ENCODE peak calls at places on chromosome 1, in six cellular contexts. R is mesendoderm; P is gastrocnemius medialis; L is skeletal muscle cell; B is CD8-positive, alpha-beta memory T cell; I is AG04449. U is an unnamed sample.

GRCh38 chr1:76289692-76290091 is 215.1 kb downstream of the ST6GALNAC3 start:
- DNase-seq in R (peak), L (no peak), B (no peak), I (no peak), P (no peak), U (no peak)

GRCh38 chr1:44685218-44685617 is 10.7 kb downstream of the ARMH1 start:
- DNase-seq in I (no peak), B (no peak), P (no peak), R (no peak), L (no peak), U (no peak)

GRCh38 chr1:99673285-99673684 is 27.4 kb downstream of the PALMD start:
- DNase-seq in R (no peak), P (no peak), I (no peak), L (no peak), B (no peak), U (no peak)

GRCh38 chr1:224707849-224708725 is 92.0 kb downstream of the CNIH3 start:
- DNase-seq in P (no peak), B (no peak), R (no peak), L (peak), I (peak), U (no peak)

GRCh38 chr1:207818971-207819451 is 67.2 kb downstream of the CD46 start:
- DNase-seq in B (no peak), P (peak), R (peak), L (peak), I (no peak), U (no peak)

GRCh38 chr1:3027611-3028371 is 6.5 kb downstream of the ACTRT2 start:
- DNase-seq in R (no peak), B (no peak), L (no peak), I (no peak), P (no peak), U (peak)

GRCh38 chr1:5099558-5099957 is 445.1 kb downstream of the AJAP1 start:
- DNase-seq in I (no peak), L (no peak), P (no peak), R (peak), B (no peak), U (no peak)

GRCh38 chr1:23522244-23523013 is 8.6 kb downstream of the E2F2 start:
- DNase-seq in R (no peak), B (no peak), L (no peak), I (no peak), P (no peak), U (no peak)

GRCh38 chr1:228005511-228006033 is 1.2 kb upstream of the WNT3A start:
- DNase-seq in L (no peak), P (no peak), R (peak), I (no peak), B (no peak), U (peak)

GRCh38 chr1:39363267-39363666 is 128.2 kb upstream of the BMP8A start:
- DNase-seq in B (no peak), P (no peak), R (no peak), I (no peak), L (no peak), U (no peak)

GRCh38 chr1:217524787-217525520 is 105.9 kb downstream of the GPATCH2 start:
- DNase-seq in B (no peak), I (no peak), P (no peak), R (no peak), L (no peak), U (no peak)
- H3K4me3 ChIP-seq in B (no peak), I (no peak), P (no peak), R (no peak), L (no peak), U (no peak)

GRCh38 chr1:31615414-31615813 is 2.1 kb upstream of the HCRTR1 start:
- DNase-seq in B (no peak), I (no peak), L (no peak), R (no peak), P (no peak), U (no peak)

GRCh38 chr1:31617917-31618746 is 643 bp downstream of the HCRTR1 start:
- DNase-seq in I (no peak), P (no peak), B (peak), R (peak), L (no peak), U (no peak)

GRCh38 chr1:31615939-31616338 is 1.6 kb upstream of the HCRTR1 start:
- DNase-seq in B (no peak), P (no peak), R (no peak), I (no peak), L (no peak), U (peak)

GRCh38 chr1:31618916-31619846 is 1.7 kb downstream of the HCRTR1 start:
- DNase-seq in I (no peak), B (no peak), R (no peak), P (no peak), L (no peak), U (peak)

GRCh38 chr1:31617218-31617916 is at the start of gene HCRTR1:
- DNase-seq in I (no peak), R (no peak), L (no peak), B (no peak), P (no peak), U (peak)
- H3K4me3 ChIP-seq in I (peak), R (peak), L (peak), B (no peak), P (peak), U (no peak)

DNA sequence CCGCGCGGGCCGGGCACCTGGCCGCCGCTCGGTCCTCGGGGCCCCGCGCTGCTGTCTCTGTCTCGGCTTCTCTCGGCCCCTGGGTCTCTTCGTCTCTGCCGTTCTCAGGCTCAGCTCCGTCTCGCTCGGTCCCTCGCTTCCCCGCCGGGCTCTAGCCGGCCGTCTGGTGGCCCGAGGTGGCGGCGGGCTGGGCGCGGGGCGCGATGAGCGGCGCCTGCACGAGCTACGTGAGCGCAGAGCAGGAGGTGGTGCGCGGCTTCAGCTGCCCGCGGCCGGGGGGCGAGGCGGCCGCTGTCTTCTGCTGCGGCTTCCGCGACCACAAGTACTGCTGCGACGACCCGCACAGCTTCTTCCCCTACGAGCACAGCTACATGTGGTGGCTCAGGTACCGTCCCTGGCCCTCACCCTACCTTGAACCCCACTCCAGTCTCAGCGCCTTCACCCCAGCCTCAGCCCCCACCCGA is 355 bp downstream of the SHISAL2A start:
- DNase-seq in R (peak), B (peak), P (no peak), I (no peak), L (no peak), U (peak)
- H3K4me3 ChIP-seq in R (peak), B (peak), P (peak), I (peak), L (peak), U (no peak)

DNA sequence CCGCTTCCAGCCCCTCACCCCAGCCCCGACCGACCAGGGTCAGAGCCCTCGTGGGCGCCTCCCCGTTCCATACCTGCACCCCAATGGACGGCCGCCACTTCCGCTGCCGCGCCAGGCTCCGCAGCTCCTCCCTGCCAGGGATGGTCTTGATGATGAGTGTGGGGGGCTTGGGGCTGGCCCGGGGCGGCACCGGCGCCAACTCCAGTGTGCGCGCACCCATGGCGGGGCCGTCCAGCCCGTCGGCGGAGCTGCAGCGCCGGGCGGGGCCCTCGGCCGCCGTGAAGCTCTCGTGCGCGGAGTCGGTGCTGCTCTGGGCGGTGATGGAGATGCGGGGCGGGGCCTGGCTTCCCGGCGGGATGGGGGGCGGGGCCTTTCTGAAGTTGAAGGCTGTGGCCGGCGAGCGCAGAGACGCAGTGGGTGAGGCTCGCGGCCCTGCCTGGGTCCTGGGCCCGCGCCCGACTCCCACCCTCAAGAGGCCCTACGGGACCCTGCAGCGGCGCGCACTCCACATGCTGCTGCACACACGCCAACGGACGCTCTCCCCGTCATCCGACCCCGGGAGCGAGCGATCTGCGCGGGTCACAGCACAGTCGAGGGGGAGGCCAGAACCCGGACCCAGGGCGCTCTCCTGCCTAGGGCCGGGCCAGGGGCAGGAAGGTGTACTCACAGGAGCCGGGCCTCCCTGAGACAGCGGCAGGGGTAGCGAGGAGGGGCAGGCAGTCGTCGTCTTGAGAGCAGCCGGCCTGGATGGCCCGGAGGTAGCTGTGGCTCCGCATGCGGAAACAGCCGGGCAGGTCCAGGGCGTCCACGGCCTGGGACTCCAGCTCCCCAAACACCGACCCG is 26.1 kb upstream of the SMIM12 start:
- DNase-seq in P (no peak), I (no peak), B (no peak), R (peak), L (no peak), U (no peak)
- H3K4me3 ChIP-seq in P (peak), I (peak), B (no peak), R (no peak), L (peak), U (no peak)

GRCh38 chr1:28512058-28512611 is 6.3 kb downstream of the RCC1 start:
- DNase-seq in B (no peak), R (peak), I (no peak), P (no peak), L (no peak), U (no peak)
- H3K4me3 ChIP-seq in B (no peak), R (no peak), I (no peak), P (no peak), L (no peak), U (no peak)

DNA sequence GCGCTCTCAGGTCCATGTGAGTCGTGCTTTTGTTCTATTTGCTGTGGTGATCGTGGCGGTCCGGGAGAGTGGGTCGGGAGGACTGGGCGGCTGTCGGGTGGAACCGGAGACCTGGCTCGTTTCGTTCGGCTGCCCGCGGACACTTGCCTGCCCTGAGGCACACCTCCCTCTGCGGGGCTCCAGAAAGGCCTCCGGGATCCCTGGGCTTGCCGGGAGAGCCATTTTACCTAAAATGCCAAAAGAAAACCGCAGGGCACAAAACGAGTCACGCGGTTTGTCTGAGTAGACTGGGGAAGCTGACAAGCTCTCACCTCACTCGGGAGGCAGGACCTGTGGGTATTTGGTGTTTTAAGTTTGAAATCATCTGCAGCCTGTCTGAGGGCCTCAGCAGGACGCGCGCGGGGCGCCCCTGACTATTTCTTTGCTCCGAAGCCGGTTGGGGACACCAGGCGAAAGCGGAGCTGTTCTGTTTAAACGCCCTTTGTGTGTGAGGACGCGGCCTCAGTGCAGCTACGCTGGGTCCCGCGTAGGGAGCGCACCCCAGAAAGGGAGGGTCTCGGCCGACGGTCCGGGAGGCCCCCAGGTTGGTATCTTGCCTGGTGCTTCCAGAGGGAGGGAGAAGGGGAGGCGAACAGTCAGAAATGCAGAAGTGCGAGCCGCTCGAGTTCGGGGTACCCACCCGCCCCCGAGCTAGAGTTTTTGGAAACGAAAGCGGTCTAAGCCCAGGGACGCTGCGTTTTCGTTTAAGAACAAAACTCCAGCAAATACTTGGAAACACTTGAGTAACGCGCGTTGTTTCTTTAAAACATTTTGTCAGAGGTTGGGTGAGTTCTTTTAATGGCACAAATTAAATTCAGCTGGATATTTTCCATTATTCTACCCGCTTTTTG is 996 bp downstream of the LHX8 start:
- DNase-seq in B (no peak), R (peak), L (no peak), I (no peak), P (no peak), U (peak)
- H3K4me3 ChIP-seq in B (no peak), R (peak), L (peak), I (no peak), P (peak), U (peak)

DNA sequence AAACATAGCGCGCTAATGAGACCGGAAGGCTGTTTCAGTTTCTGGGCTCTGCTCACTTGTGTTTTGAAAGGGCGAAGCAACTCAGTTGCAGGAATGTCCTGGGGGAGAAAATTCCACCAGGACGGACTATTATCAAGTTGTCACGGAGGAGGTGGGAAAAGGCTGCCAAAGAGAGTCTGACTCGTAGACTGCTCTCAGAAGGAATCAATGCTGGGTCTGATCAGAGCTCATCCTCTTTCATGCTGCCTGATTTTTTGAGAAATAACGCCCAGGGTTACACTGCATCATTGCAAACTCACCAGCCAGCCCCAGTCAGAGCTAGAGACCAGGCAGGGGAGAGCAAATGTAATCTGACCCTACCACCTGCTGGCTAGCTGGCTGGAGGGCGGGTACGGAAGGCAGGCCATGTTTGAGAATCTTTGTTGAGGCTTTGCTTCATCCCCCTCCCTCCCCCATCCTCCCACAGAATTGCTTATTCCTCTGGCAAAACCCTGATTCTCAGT is 36.4 kb upstream of the BCL9 start:
- DNase-seq in R (peak), P (peak), B (no peak), I (no peak), L (no peak), U (no peak)
- H3K4me3 ChIP-seq in R (no peak), P (peak), B (no peak), I (no peak), L (no peak), U (no peak)

U was measured in lower leg skin.